ENCODE peak calls at places on chromosomes 4 and X, in four cellular contexts. S, P, Y and E are unnamed samples.

GRCh38 chrX:135060697-135061096 is 8.8 kb upstream of the RTL8A start:
- DNase-seq in Y (no peak), P (no peak), S (no peak), E (no peak)

GRCh38 chr4:116229420-116229819 is 856.0 kb downstream of the TRAM1L1 start:
- DNase-seq in Y (no peak), S (no peak), P (no peak), E (no peak)

GRCh38 chrX:74449322-74449936 is 28.1 kb downstream of the SLC16A2 start:
- DNase-seq in S (no peak), Y (no peak), P (no peak), E (no peak)

GRCh38 chrX:40154853-40155616 is 57.3 kb upstream of the BCOR start:
- DNase-seq in S (no peak), P (peak), Y (peak), E (peak)

GRCh38 chrX:7941390-7942042 is 14.3 kb upstream of the PNPLA4 start:
- DNase-seq in S (no peak), Y (peak), P (peak), E (peak)

GRCh38 chr4:85755285-85755684 is 280.3 kb downstream of the ARHGAP24 start:
- DNase-seq in P (no peak), Y (no peak), S (no peak), E (no peak)

GRCh38 chr4:96521046-96521536 is 681.2 kb downstream of the PDHA2 start:
- DNase-seq in P (no peak), S (no peak), Y (no peak), E (no peak)

GRCh38 chr4:80336582-80336981 is 1.1 kb downstream of the CFAP299 start:
- DNase-seq in P (peak), Y (peak), S (no peak), E (peak)

GRCh38 chr4:177016541-177017141 is 223.9 kb upstream of the VEGFC start:
- DNase-seq in P (peak), Y (no peak), S (no peak), E (no peak)

GRCh38 chr4:95548738-95549245 is at the start of gene UNC5C:
- DNase-seq in P (peak), Y (peak), S (no peak), E (peak)

GRCh38 chrX:44946771-44947170 is 73.8 kb downstream of the KDM6A start:
- DNase-seq in Y (peak), P (peak), S (no peak), E (no peak)

GRCh38 chr4:118353452-118353851 is 649 bp upstream of the PRSS12 start:
- DNase-seq in Y (no peak), S (no peak), P (no peak), E (no peak)

GRCh38 chr4:39559641-39560040 is 32.4 kb upstream of the UGDH start:
- DNase-seq in S (no peak), P (peak), Y (peak), E (no peak)

GRCh38 chr4:111959202-111959601 is 186.1 kb upstream of the FAM241A start:
- DNase-seq in P (peak), Y (peak), S (no peak), E (no peak)

GRCh38 chr4:139144161-139144859 is 32.7 kb downstream of the ELF2 start:
- DNase-seq in S (peak), Y (peak), P (peak), E (no peak)

GRCh38 chrX:97685753-97686152 is 802.0 kb downstream of the RPA4 start:
- DNase-seq in S (no peak), P (peak), Y (peak), E (peak)

GRCh38 chrX:139931646-139932076 is 1.2 kb downstream of the ATP11C start:
- DNase-seq in P (no peak), Y (no peak), S (no peak), E (no peak)

GRCh38 chrX:1450381-1451161 is 2.1 kb downstream of the ASMTL start:
- DNase-seq in Y (no peak), S (no peak), P (no peak), E (no peak)

GRCh38 chr4:47011189-47011518 is 17.8 kb upstream of the GABRA4 start:
- DNase-seq in Y (no peak), P (no peak), S (no peak), E (no peak)

GRCh38 chrX:120857240-120857639 is 18.4 kb downstream of the CT47B1 start:
- DNase-seq in P (no peak), Y (peak), S (no peak), E (peak)

GRCh38 chr4:109183851-109184345 is 118.6 kb downstream of the COL25A1 start:
- DNase-seq in P (peak), Y (peak), S (no peak), E (no peak)

GRCh38 chr4:149914521-149915115 is 99.0 kb upstream of the IQCM start:
- DNase-seq in P (peak), Y (peak), S (no peak), E (peak)

GRCh38 chr4:11954093-11954492 is 525.4 kb upstream of the HS3ST1 start:
- DNase-seq in S (no peak), P (peak), Y (peak), E (peak)

GRCh38 chr4:170226288-170226687 is 136.5 kb upstream of the AADAT start:
- DNase-seq in S (no peak), Y (no peak), P (no peak), E (no peak)

GRCh38 chrX:16577483-16578029 is 72.4 kb upstream of the S100G start:
- DNase-seq in Y (no peak), P (no peak), S (no peak), E (no peak)

GRCh38 chr4:125736057-125736456 is 421.3 kb downstream of the FAT4 start:
- DNase-seq in S (no peak), Y (peak), P (peak), E (peak)

GRCh38 chrX:122586831-122587230 is 597.2 kb upstream of the GRIA3 start:
- DNase-seq in Y (no peak), P (no peak), S (no peak), E (no peak)

GRCh38 chr4:2925931-2926860 is 37.0 kb downstream of the NOP14 start:
- DNase-seq in P (no peak), S (no peak), Y (no peak), E (no peak)

GRCh38 chr4:100891808-100892207 is 374.0 kb upstream of the EMCN start:
- DNase-seq in Y (no peak), S (no peak), P (no peak), E (no peak)

GRCh38 chr4:181548873-181549541 is 694.2 kb upstream of the TENM3 start:
- DNase-seq in S (no peak), Y (peak), P (peak), E (no peak)

GRCh38 chrX:110086916-110087484 is 84.1 kb downstream of the TMEM164 start:
- DNase-seq in P (peak), S (no peak), Y (peak), E (no peak)

GRCh38 chrX:17375631-17376380 is 806 bp downstream of the NHS start:
- DNase-seq in Y (peak), P (peak), S (no peak), E (peak)

GRCh38 chrX:53435997-53436396 is 1.8 kb upstream of the HSD17B10 start:
- DNase-seq in P (peak), Y (peak), S (no peak), E (peak)

GRCh38 chr4:20017035-20017434 is 234.7 kb upstream of the SLIT2 start:
- DNase-seq in P (peak), Y (peak), S (no peak), E (no peak)

GRCh38 chr4:76559236-76560071 is 124.4 kb downstream of the SHROOM3 start:
- DNase-seq in P (no peak), Y (no peak), S (no peak), E (no peak)

GRCh38 chr4:31204895-31205294 is 484.7 kb downstream of the PCDH7 start:
- DNase-seq in Y (no peak), P (no peak), S (no peak), E (no peak)

GRCh38 chr4:180960758-180961401 is 1282.3 kb upstream of the TENM3 start:
- DNase-seq in S (no peak), Y (no peak), P (no peak), E (no peak)

GRCh38 chr4:98522062-98522461 is 136.3 kb downstream of the TSPAN5 start:
- DNase-seq in Y (peak), P (no peak), S (no peak), E (no peak)

GRCh38 chrX:123860506-123860840 is 620 bp downstream of the XIAP start:
- DNase-seq in P (no peak), Y (no peak), S (no peak), E (no peak)

DNA sequence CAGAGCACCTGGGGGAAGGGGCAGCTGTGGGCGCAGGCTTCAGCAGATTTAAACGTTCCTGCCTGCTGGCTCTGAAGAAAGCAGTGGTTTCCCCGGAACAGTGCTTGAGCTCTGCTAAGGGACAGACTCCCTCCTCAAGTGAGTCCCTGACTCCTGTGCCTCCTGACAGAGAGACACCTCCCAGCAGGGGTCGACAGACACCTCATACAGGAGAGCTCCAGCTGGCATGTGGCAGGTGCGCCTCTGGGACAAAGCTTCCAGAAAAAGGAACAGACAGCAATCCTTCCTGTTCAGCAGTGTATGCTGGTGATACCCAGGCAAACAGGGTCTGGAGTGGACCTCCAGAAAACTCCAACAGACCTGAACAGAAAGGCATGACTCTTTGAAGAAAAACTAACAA is 68.1 kb downstream of the ZC4H2 start:
- DNase-seq in P (no peak), Y (no peak), S (no peak), E (no peak)
- TF ChIP-seq CTCF in P (no peak), Y (no peak), S (no peak), E (no peak)

GRCh38 chr4:42302348-42302747 is 94.9 kb upstream of the SHISA3 start:
- DNase-seq in P (peak), S (no peak), Y (peak), E (peak)
- TF ChIP-seq CTCF in P (peak), S (no peak), Y (peak), E (no peak)

GRCh38 chrX:125436855-125437254 is 117.2 kb downstream of the TEX13C start:
- DNase-seq in Y (peak), S (no peak), P (peak), E (no peak)
- TF ChIP-seq CTCF in Y (no peak), S (no peak), P (peak), E (peak)

DNA sequence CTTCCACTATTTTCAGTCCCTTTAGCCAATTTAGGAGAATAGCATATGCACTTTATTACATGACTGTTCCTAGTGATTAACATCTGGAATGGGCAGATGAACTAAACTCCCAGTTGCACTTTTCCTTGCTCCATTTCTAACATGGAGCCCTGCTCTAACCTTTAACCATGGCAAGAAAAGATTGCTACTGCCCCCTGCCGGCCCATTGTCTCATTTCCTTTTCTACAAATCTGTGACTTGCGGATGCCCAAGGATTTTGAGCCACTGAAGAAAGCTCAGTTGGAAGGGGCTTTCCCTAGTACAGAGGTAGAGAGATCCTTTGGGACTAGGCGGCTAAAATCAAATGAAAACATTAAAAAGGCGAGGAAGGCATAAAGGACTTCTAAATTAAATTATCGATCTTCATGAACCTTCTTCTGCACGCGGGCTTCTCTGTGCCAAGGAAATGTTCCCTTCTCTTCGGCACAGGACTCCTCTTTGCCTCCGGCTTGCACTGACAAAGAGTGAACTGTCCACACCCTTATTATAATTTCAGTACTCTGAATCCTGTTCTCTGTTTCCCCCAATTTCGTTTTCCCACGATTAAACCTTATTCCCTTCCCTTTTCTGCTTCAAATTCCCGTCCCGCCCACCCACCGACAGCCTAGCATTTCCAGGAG is 578 bp upstream of the GLRA2 start:
- DNase-seq in P (peak), Y (peak), S (peak), E (peak)
- TF ChIP-seq CTCF in P (peak), Y (peak), S (no peak), E (peak)

GRCh38 chrX:99857455-99857854 is 552.6 kb downstream of the PCDH19 start:
- DNase-seq in Y (no peak), S (no peak), P (no peak), E (no peak)
- TF ChIP-seq CTCF in Y (no peak), S (no peak), P (no peak), E (peak)

GRCh38 chr4:53507058-53507457 is 84.2 kb downstream of the LNX1 start:
- DNase-seq in S (no peak), P (no peak), Y (no peak), E (no peak)

GRCh38 chr4:53507671-53508286 is 83.5 kb downstream of the LNX1 start:
- DNase-seq in Y (peak), S (no peak), P (peak), E (no peak)

GRCh38 chr4:53510316-53510715 is 81.0 kb downstream of the LNX1 start:
- DNase-seq in S (no peak), Y (peak), P (peak), E (no peak)

GRCh38 chr4:53505947-53506346 is 85.3 kb downstream of the LNX1 start:
- DNase-seq in P (peak), S (no peak), Y (peak), E (no peak)

DNA sequence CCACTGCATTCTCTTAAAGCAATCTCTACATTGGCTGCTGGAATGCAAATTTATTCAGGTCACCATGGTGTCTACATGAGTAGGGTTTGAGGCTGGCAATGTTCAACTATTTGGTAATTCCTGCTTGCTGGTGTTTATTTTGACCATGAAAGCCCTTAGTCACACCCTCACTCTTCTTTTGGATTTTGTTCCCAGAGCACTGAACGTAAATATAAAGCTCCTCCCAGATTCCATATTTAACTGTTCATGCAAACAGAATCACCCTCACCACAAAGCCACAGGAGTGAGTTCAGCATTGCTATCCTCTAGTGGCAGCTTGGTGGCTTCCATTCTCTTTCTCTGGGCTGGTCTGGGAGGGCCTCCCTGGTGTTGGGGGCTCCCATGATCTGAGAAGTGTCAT is 82.8 kb downstream of the LNX1 start:
- DNase-seq in P (peak), Y (peak), S (no peak), E (no peak)
- TF ChIP-seq CTCF in P (peak), Y (peak), S (no peak), E (no peak)

GRCh38 chrX:54540289-54540688 is 10.3 kb downstream of the GNL3L start:
- DNase-seq in S (no peak), P (peak), Y (peak), E (no peak)
- TF ChIP-seq CTCF in S (no peak), P (peak), Y (peak), E (no peak)

GRCh38 chrX:26848511-26848910 is 614.6 kb downstream of the PPP4R3C start:
- DNase-seq in Y (no peak), P (peak), S (no peak), E (no peak)

DNA sequence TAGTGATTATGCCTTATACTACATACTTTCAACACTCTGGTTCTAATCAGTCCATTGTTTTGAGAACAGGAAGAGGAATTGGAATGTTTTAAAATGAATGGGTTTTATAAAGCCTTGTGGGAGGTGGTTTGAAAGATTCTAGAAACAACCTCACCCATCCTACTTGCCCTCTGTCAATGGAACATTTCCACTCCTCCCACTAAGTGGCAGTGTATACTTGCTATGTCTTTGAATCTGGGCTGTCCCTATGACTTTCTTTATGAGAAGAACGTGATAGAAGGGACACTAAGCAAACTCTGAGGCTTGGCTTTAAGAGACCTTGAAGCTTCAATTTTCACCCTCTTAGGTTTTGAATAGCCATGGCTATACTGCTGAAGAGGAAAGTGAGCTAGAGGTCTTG is 611.2 kb downstream of the PPP4R3C start:
- DNase-seq in P (peak), Y (no peak), S (no peak), E (no peak)
- TF ChIP-seq CTCF in P (no peak), Y (no peak), S (no peak), E (no peak)